ENCODE peak calls at places on chromosomes 3 and 15, in ten cellular contexts. T, G, U, W, Z, K, B, A, D and N are unnamed samples.

GRCh38 chr15:48463366-48463880 is 132.2 kb downstream of the DUT start:
- DNase-seq in Z (no peak), T (no peak), D (no peak), W (no peak), B (no peak), K (no peak), U (no peak), A (no peak), G (no peak), N (no peak)

GRCh38 chr3:22959593-22959992 is 243.5 kb upstream of the UBE2E2 start:
- DNase-seq in B (no peak), A (no peak), Z (no peak), W (no peak), T (no peak), G (no peak), K (no peak), D (no peak), U (no peak), N (no peak)

GRCh38 chr3:55270976-55271375 is 216.1 kb downstream of the WNT5A start:
- DNase-seq in U (no peak), T (no peak), W (no peak), Z (no peak), G (no peak), D (no peak), B (no peak), K (no peak), A (no peak), N (no peak)

GRCh38 chr3:14467723-14468620 is 65.6 kb downstream of the SLC6A6 start:
- DNase-seq in U (peak), B (peak), Z (no peak), T (peak), W (no peak), K (no peak), D (no peak), A (peak), G (peak), N (no peak)

GRCh38 chr3:108223928-108224327 is 1.7 kb upstream of the IFT57 start:
- DNase-seq in U (no peak), Z (no peak), K (no peak), D (no peak), T (no peak), A (no peak), G (no peak), B (no peak), W (no peak), N (no peak)

GRCh38 chr3:8875831-8876230 is 87.4 kb downstream of the RAD18 start:
- DNase-seq in A (no peak), T (no peak), Z (no peak), B (no peak), W (no peak), G (no peak), D (no peak), U (no peak), K (no peak), N (no peak)

GRCh38 chr15:59186501-59186900 is 20.1 kb upstream of the LDHAL6B start:
- DNase-seq in U (no peak), Z (no peak), G (no peak), B (no peak), T (no peak), K (no peak), W (no peak), D (no peak), A (no peak), N (no peak)

GRCh38 chr15:74867562-74868458 is 5.4 kb downstream of the SCAMP2 start:
- DNase-seq in W (no peak), U (no peak), T (no peak), B (no peak), G (no peak), D (no peak), A (no peak), K (no peak), Z (no peak), N (no peak)

GRCh38 chr15:29063646-29064045 is 177.9 kb downstream of the APBA2 start:
- DNase-seq in W (no peak), B (no peak), U (no peak), K (no peak), A (no peak), G (no peak), T (no peak), D (no peak), Z (no peak), N (no peak)

GRCh38 chr3:179200790-179201189 is 50.1 kb downstream of the KCNMB3 start:
- DNase-seq in A (no peak), K (no peak), U (no peak), G (no peak), Z (no peak), D (no peak), W (no peak), B (no peak), T (no peak), N (no peak)

GRCh38 chr15:89444241-89444797 is 52.1 kb downstream of the RHCG start:
- DNase-seq in B (no peak), D (no peak), W (no peak), U (no peak), T (no peak), G (no peak), K (no peak), Z (no peak), A (no peak), N (no peak)

GRCh38 chr3:48399387-48400172 is 27.6 kb downstream of the FBXW12 start:
- DNase-seq in B (no peak), U (no peak), D (no peak), A (peak), Z (no peak), G (no peak), T (no peak), K (peak), W (no peak), N (no peak)

GRCh38 chr3:45574067-45574494 is 20.5 kb upstream of the LIMD1 start:
- DNase-seq in B (no peak), K (no peak), Z (no peak), W (no peak), A (no peak), U (no peak), T (no peak), D (no peak), G (no peak), N (no peak)

GRCh38 chr3:105351821-105352220 is 14.9 kb upstream of the ALCAM start:
- DNase-seq in W (no peak), D (no peak), A (no peak), Z (no peak), T (no peak), B (no peak), G (no peak), U (no peak), K (no peak), N (no peak)

GRCh38 chr3:83035704-83036010 is 1274.2 kb upstream of the GBE1 start:
- DNase-seq in Z (no peak), D (no peak), T (no peak), A (no peak), G (no peak), U (no peak), K (no peak), B (no peak), W (no peak), N (no peak)

GRCh38 chr3:18389108-18389733 is 35.9 kb downstream of the SATB1 start:
- DNase-seq in W (no peak), K (no peak), A (no peak), B (no peak), D (no peak), T (no peak), U (no peak), G (no peak), Z (peak), N (no peak)

GRCh38 chr15:66558271-66558670 is 7.5 kb downstream of the LCTL start:
- DNase-seq in K (no peak), B (no peak), A (no peak), D (no peak), W (no peak), G (no peak), U (no peak), T (no peak), Z (no peak), N (no peak)

GRCh38 chr3:101779808-101780366 is 876 bp downstream of the NXPE3 start:
- DNase-seq in T (no peak), B (no peak), U (no peak), G (no peak), A (no peak), W (peak), Z (peak), D (no peak), K (no peak), N (no peak)

GRCh38 chr3:4356642-4357041 is 53.5 kb downstream of the SETMAR start:
- DNase-seq in T (no peak), K (no peak), D (no peak), G (no peak), W (no peak), U (no peak), Z (no peak), A (no peak), B (no peak), N (no peak)

GRCh38 chr3:42654331-42655201 is 1.1 kb downstream of the ZBTB47 start:
- DNase-seq in U (peak), W (no peak), G (peak), B (no peak), K (peak), D (no peak), Z (no peak), A (peak), T (no peak), N (peak)

GRCh38 chr3:197792019-197792647 is 1.1 kb downstream of the LRCH3 start:
- DNase-seq in Z (peak), U (peak), T (peak), B (no peak), D (no peak), K (no peak), W (no peak), G (peak), A (no peak), N (no peak)